ENCODE peak calls at places on chromosomes 11 and 22, in five cellular contexts. C is vagina, J is T-helper 2 cell, W is RWPE1, E is left ventricle myocardium superior. B is an unnamed sample.

GRCh38 chr22:19103881-19104821 is 18.1 kb downstream of the DGCR2 start:
- DNase-seq in C (no peak), J (no peak), W (no peak), E (no peak), B (no peak)

GRCh38 chr11:30585892-30586250 is 282 bp downstream of the MPPED2 start:
- DNase-seq in C (no peak), J (no peak), W (no peak), E (peak; percentile 67), B (no peak)

GRCh38 chr11:7353100-7353499 is 101.4 kb downstream of the SYT9 start:
- DNase-seq in C (no peak), J (no peak), W (no peak), E (no peak), B (no peak)

GRCh38 chr11:95149659-95150294 is 60.1 kb downstream of the ENDOD1 start:
- DNase-seq in C (no peak), J (no peak), W (peak; percentile 54), E (peak; percentile 52), B (no peak)

GRCh38 chr11:109405671-109406070 is 16.3 kb upstream of the C11orf87 start:
- DNase-seq in C (no peak), J (no peak), W (no peak), E (no peak), B (no peak)

GRCh38 chr11:71562120-71562519 is 3.2 kb upstream of the KRTAP5-10 start:
- DNase-seq in C (no peak), J (no peak), W (no peak), E (no peak), B (no peak)

GRCh38 chr11:45366196-45366595 is 80.1 kb upstream of the SYT13 start:
- DNase-seq in C (peak; percentile 55), J (no peak), W (no peak), E (no peak), B (no peak)

GRCh38 chr11:57513911-57514537 is 1.5 kb downstream of the SLC43A1 start:
- DNase-seq in C (no peak), J (no peak), W (no peak), E (peak; percentile 66), B (peak; percentile 15)

GRCh38 chr11:65355013-65355775 is 643 bp downstream of the TIGD3 start:
- DNase-seq in C (no peak), J (peak; percentile 67), W (no peak), E (peak; percentile 51), B (peak; percentile 41)

GRCh38 chr11:125070699-125071254 is 7.7 kb downstream of the SLC37A2 start:
- DNase-seq in C (peak; percentile 95), J (no peak), W (peak; percentile 89), E (peak; percentile 69), B (no peak)

GRCh38 chr11:63020671-63021255 is 5.1 kb upstream of the SLC22A8 start:
- DNase-seq in C (peak; percentile 67), J (no peak), W (no peak), E (no peak), B (peak; percentile 9)

GRCh38 chr11:69647349-69647748 is 6.4 kb downstream of the CCND1 start:
- DNase-seq in C (no peak), J (no peak), W (no peak), E (no peak), B (no peak)

GRCh38 chr22:45454260-45454659 is 40.8 kb downstream of the RIBC2 start:
- DNase-seq in C (no peak), J (no peak), W (no peak), E (no peak), B (no peak)

GRCh38 chr11:17703951-17704350 is 15.4 kb upstream of the MYOD1 start:
- DNase-seq in C (no peak), J (no peak), W (peak; percentile 30), E (no peak), B (no peak)

GRCh38 chr11:69718147-69718546 is 14.3 kb upstream of the FGF19 start:
- DNase-seq in C (no peak), J (no peak), W (peak; percentile 19), E (peak; percentile 57), B (no peak)

GRCh38 chr11:13110929-13111812 is 102.1 kb downstream of the RASSF10 start:
- DNase-seq in C (no peak), J (no peak), W (peak; percentile 42), E (no peak), B (no peak)

GRCh38 chr11:62061356-62062222 is 62.2 kb upstream of the INCENP start:
- DNase-seq in C (no peak), J (no peak), W (peak; percentile 32), E (no peak), B (no peak)

GRCh38 chr22:21585389-21585788 is 17.9 kb downstream of the UBE2L3 start:
- DNase-seq in C (no peak), J (no peak), W (no peak), E (no peak), B (no peak)

GRCh38 chr11:79263001-79263400 is 177.8 kb downstream of the TENM4 start:
- DNase-seq in C (peak; percentile 88), J (no peak), W (no peak), E (peak; percentile 89), B (no peak)

GRCh38 chr22:37212174-37212906 is at the start of gene SSTR3:
- DNase-seq in C (no peak), J (no peak), W (no peak), E (no peak), B (no peak)

GRCh38 chr11:81211050-81211449 is 1522.6 kb downstream of the FAM181B start:
- DNase-seq in C (no peak), J (no peak), W (no peak), E (no peak), B (no peak)

GRCh38 chr11:94708642-94709041 is 59.5 kb upstream of the AMOTL1 start:
- DNase-seq in C (no peak), J (no peak), W (no peak), E (no peak), B (no peak)

GRCh38 chr11:96530473-96530872 is 140.7 kb downstream of the JRKL start:
- DNase-seq in C (no peak), J (no peak), W (no peak), E (no peak), B (no peak)

GRCh38 chr11:12121011-12121410 is 10.6 kb downstream of the MICAL2 start:
- DNase-seq in C (no peak), J (no peak), W (no peak), E (no peak), B (no peak)

GRCh38 chr11:134202661-134203060 is 21.1 kb downstream of the NCAPD3 start:
- DNase-seq in C (no peak), J (no peak), W (no peak), E (no peak), B (no peak)

GRCh38 chr11:64267207-64267945 is 16.0 kb downstream of the PLCB3 start:
- DNase-seq in C (no peak), J (no peak), W (no peak), E (no peak), B (no peak)

GRCh38 chr22:23751441-23751996 is 607 bp upstream of the ZNF70 start:
- DNase-seq in C (no peak), J (no peak), W (peak; percentile 25), E (no peak), B (no peak)

GRCh38 chr11:111982019-111982464 is 43.2 kb upstream of the DLAT start:
- DNase-seq in C (no peak), J (peak; percentile 15), W (peak; percentile 62), E (peak; percentile 52), B (peak; percentile 36)

GRCh38 chr22:22088658-22089458 is 106.3 kb upstream of the TOP3B start:
- DNase-seq in C (no peak), J (no peak), W (no peak), E (no peak), B (no peak)

GRCh38 chr11:68011046-68011943 is 1.2 kb downstream of the ALDH3B1 start:
- DNase-seq in C (no peak), J (no peak), W (no peak), E (no peak), B (no peak)

GRCh38 chr22:24455039-24455438 is 27.6 kb downstream of the ADORA2A start:
- DNase-seq in C (no peak), J (no peak), W (no peak), E (no peak), B (no peak)

B was measured in CD4-positive, alpha-beta T cell.